ENCODE peak calls at places on chromosomes 16 and 17, in four cellular contexts. One of them, this sample, is unnamed.

GRCh38 chr16:67174706-67175231 is 4.4 kb downstream of the NOL3 start:
- DNase-seq in HepG2: no peak
- DNase-seq in K562: no peak
- DNase-seq in H1: no peak
- DNase-seq in this sample: no peak

GRCh38 chr17:74008196-74008595 is 195.3 kb upstream of the RPL38 start:
- DNase-seq in HepG2: peak
- DNase-seq in K562: no peak
- DNase-seq in H1: peak
- DNase-seq in this sample: peak

GRCh38 chr17:64020068-64020766 is at the start of gene ICAM2:
- DNase-seq in HepG2: no peak
- DNase-seq in K562: no peak
- DNase-seq in H1: no peak
- DNase-seq in this sample: no peak

GRCh38 chr17:51439395-51440229 is 179.3 kb downstream of the UTP18 start:
- DNase-seq in HepG2: no peak
- DNase-seq in K562: no peak
- DNase-seq in H1: no peak
- DNase-seq in this sample: no peak

GRCh38 chr17:67212716-67213417 is 32.1 kb downstream of the HELZ start:
- DNase-seq in HepG2: no peak
- DNase-seq in K562: no peak
- DNase-seq in H1: no peak
- DNase-seq in this sample: no peak

GRCh38 chr17:82129095-82129494 is 31.1 kb upstream of the FASN start:
- DNase-seq in HepG2: no peak
- DNase-seq in K562: no peak
- DNase-seq in H1: no peak
- DNase-seq in this sample: no peak

GRCh38 chr16:4477966-4478365 is 1.8 kb downstream of the HMOX2 start:
- DNase-seq in HepG2: no peak
- DNase-seq in K562: no peak
- DNase-seq in H1: no peak
- DNase-seq in this sample: no peak

GRCh38 chr17:32259596-32259995 is 6.0 kb upstream of the RHBDL3 start:
- DNase-seq in HepG2: no peak
- DNase-seq in K562: no peak
- DNase-seq in H1: no peak
- DNase-seq in this sample: no peak

GRCh38 chr16:86906608-86907007 is 328.3 kb downstream of the FOXL1 start:
- DNase-seq in HepG2: no peak
- DNase-seq in K562: no peak
- DNase-seq in H1: no peak
- DNase-seq in this sample: no peak

GRCh38 chr17:64005734-64006167 is 7.6 kb downstream of the PRR29 start:
- DNase-seq in HepG2: peak
- DNase-seq in K562: peak
- DNase-seq in H1: no peak
- DNase-seq in this sample: peak

GRCh38 chr17:1787301-1787902 is 25.5 kb downstream of the SERPINF1 start:
- DNase-seq in HepG2: peak
- DNase-seq in K562: no peak
- DNase-seq in H1: no peak
- DNase-seq in this sample: peak

GRCh38 chr16:28273511-28273910 is 18.8 kb upstream of the SBK1 start:
- DNase-seq in HepG2: no peak
- DNase-seq in K562: no peak
- DNase-seq in H1: no peak
- DNase-seq in this sample: no peak

GRCh38 chr17:60128171-60128859 is 21.5 kb upstream of the CA4 start:
- DNase-seq in HepG2: no peak
- DNase-seq in K562: no peak
- DNase-seq in H1: peak
- DNase-seq in this sample: no peak

GRCh38 chr17:28551421-28552186 is 820 bp downstream of the UNC119 start:
- DNase-seq in HepG2: no peak
- DNase-seq in K562: no peak
- DNase-seq in H1: no peak
- DNase-seq in this sample: no peak
- TF ChIP-seq RFX5 in HepG2: no peak
- TF ChIP-seq RFX5 in K562: no peak
- TF ChIP-seq RFX5 in H1: no peak
- TF ChIP-seq RFX5 in this sample: no peak

GRCh38 chr17:36739208-36739607 is 137.8 kb downstream of the MRM1 start:
- DNase-seq in HepG2: no peak
- DNase-seq in K562: no peak
- DNase-seq in H1: no peak
- DNase-seq in this sample: no peak

GRCh38 chr17:36740157-36740556 is 138.8 kb downstream of the MRM1 start:
- DNase-seq in HepG2: no peak
- DNase-seq in K562: no peak
- DNase-seq in H1: no peak
- DNase-seq in this sample: no peak

GRCh38 chr17:36743130-36743529 is 141.7 kb downstream of the MRM1 start:
- DNase-seq in HepG2: no peak
- DNase-seq in K562: no peak
- DNase-seq in H1: no peak
- DNase-seq in this sample: no peak

GRCh38 chr17:36741019-36741902 is 139.9 kb downstream of the MRM1 start:
- DNase-seq in HepG2: no peak
- DNase-seq in K562: no peak
- DNase-seq in H1: no peak
- DNase-seq in this sample: no peak

DNA sequence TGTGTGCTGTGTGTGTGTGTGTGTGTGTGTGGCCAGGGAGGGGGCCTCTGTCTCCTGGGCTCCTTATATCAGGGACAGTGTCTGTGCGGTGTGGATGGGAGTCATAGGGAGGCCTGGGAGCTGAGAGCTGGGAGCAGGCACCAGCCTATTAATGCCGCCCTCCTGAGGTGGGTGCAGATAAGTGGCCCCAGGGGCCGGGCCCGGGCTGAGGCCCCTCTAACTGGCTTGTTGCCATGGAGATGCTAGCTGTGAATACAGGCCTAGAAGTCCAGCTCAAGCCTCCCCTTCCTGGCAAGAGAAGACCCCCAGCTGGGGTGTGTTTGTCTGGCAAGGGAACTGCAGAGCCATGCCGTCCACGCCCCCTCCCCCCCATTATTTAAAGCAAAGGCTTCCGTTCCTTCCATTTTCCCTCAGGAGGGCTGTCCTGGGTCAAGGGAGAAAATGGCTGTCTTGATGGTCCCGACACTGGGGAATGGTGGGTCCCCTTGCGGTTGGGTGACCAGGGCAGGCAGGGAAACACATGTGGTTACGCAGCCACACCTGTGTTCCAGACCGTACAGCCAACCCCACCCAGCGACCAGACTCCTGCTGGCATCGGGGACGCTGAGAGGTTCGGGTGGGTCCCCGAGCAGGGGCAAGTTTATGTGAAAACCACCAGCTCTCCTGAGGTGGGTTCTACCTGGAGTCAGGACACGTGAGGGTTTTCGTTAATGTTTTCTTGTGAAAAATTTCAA is 141.1 kb downstream of the MRM1 start:
- DNase-seq in HepG2: no peak
- DNase-seq in K562: no peak
- DNase-seq in H1: peak
- DNase-seq in this sample: no peak
- TF ChIP-seq MAX in HepG2: no peak
- TF ChIP-seq MAX in K562: no peak
- TF ChIP-seq MAX in H1: no peak
- TF ChIP-seq MAX in this sample: no peak

GRCh38 chr17:17709815-17710321 is 28.6 kb downstream of the RAI1 start:
- DNase-seq in HepG2: no peak
- DNase-seq in K562: no peak
- DNase-seq in H1: no peak
- DNase-seq in this sample: no peak

GRCh38 chr17:17710355-17710727 is 29.1 kb downstream of the RAI1 start:
- DNase-seq in HepG2: no peak
- DNase-seq in K562: no peak
- DNase-seq in H1: no peak
- DNase-seq in this sample: no peak

GRCh38 chr17:17712268-17712924 is 31.1 kb downstream of the RAI1 start:
- DNase-seq in HepG2: no peak
- DNase-seq in K562: no peak
- DNase-seq in H1: no peak
- DNase-seq in this sample: no peak

GRCh38 chr17:17710728-17711541 is 29.7 kb downstream of the RAI1 start:
- DNase-seq in HepG2: peak
- DNase-seq in K562: peak
- DNase-seq in H1: peak
- DNase-seq in this sample: peak

GRCh38 chr17:17711708-17712141 is 30.5 kb downstream of the RAI1 start:
- DNase-seq in HepG2: peak
- DNase-seq in K562: no peak
- DNase-seq in H1: no peak
- DNase-seq in this sample: no peak
- TF ChIP-seq RNF2 in HepG2: no peak
- TF ChIP-seq RNF2 in K562: no peak
- TF ChIP-seq RNF2 in H1: no peak
- TF ChIP-seq RNF2 in this sample: no peak

GRCh38 chr16:74153773-74154172 is 142.8 kb upstream of the PSMD7 start:
- DNase-seq in HepG2: no peak
- DNase-seq in K562: no peak
- DNase-seq in H1: no peak
- DNase-seq in this sample: no peak
- TF ChIP-seq RFX5 in HepG2: no peak
- TF ChIP-seq RFX5 in K562: no peak
- TF ChIP-seq RFX5 in H1: no peak
- TF ChIP-seq RFX5 in this sample: no peak

DNA sequence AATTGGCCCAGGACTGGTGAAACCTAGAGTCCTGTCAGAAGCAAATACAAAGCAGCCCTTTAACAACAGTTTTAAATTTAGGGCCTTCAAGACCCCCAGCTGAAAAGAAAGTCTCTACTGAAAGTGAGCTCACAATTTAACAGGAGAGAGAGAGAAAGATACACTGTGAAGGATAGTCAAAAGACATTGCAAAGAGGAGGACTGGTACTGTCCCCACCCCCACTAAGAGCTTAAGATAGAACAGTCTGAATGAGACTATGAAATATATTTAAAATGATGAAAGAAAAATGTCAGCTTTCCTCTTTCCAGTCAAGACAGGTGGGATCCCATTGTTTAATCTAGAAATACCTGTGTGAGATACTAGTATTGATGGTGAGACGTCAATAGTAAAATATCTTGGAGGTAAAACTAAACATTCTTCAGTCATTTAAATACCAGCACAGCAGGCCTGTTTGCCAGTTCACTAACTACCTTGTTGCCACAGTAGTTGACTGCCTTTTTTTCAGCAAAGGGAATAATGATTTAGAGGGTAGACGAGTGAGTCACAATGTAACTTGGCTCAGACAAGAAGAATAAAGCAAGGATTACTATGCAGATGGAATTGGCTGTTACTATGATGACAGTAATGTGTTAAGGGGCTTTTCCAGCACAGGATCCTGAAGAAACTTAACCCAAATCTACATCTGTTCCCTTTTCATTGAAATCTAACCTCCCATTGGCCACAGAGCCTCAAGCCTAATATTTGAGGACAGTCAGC is 47.2 kb upstream of the RASL10B start:
- DNase-seq in HepG2: no peak
- DNase-seq in K562: no peak
- DNase-seq in H1: no peak
- DNase-seq in this sample: peak
- TF ChIP-seq MAX in HepG2: no peak
- TF ChIP-seq MAX in K562: no peak
- TF ChIP-seq MAX in H1: no peak
- TF ChIP-seq MAX in this sample: no peak

GRCh38 chr17:36888236-36888957 is 48.9 kb upstream of the LHX1 start:
- DNase-seq in HepG2: no peak
- DNase-seq in K562: no peak
- DNase-seq in H1: no peak
- DNase-seq in this sample: no peak

GRCh38 chr17:36884495-36885160 is 52.6 kb upstream of the LHX1 start:
- DNase-seq in HepG2: no peak
- DNase-seq in K562: no peak
- DNase-seq in H1: no peak
- DNase-seq in this sample: no peak

GRCh38 chr17:36885161-36885735 is 52.0 kb upstream of the LHX1 start:
- DNase-seq in HepG2: no peak
- DNase-seq in K562: no peak
- DNase-seq in H1: no peak
- DNase-seq in this sample: no peak

GRCh38 chr17:36889955-36890354 is 47.3 kb upstream of the LHX1 start:
- DNase-seq in HepG2: no peak
- DNase-seq in K562: no peak
- DNase-seq in H1: no peak
- DNase-seq in this sample: no peak

GRCh38 chr17:36885761-36886365 is 51.4 kb upstream of the LHX1 start:
- DNase-seq in HepG2: no peak
- DNase-seq in K562: no peak
- DNase-seq in H1: no peak
- DNase-seq in this sample: no peak
- TF ChIP-seq RNF2 in HepG2: no peak
- TF ChIP-seq RNF2 in K562: no peak
- TF ChIP-seq RNF2 in H1: no peak
- TF ChIP-seq RNF2 in this sample: no peak

GRCh38 chr16:23959069-23959800 is 123.5 kb downstream of the PRKCB start:
- DNase-seq in HepG2: no peak
- DNase-seq in K562: peak
- DNase-seq in H1: no peak
- DNase-seq in this sample: no peak
- TF ChIP-seq RFX5 in HepG2: no peak
- TF ChIP-seq RFX5 in K562: no peak
- TF ChIP-seq RFX5 in H1: no peak
- TF ChIP-seq RFX5 in this sample: no peak

DNA sequence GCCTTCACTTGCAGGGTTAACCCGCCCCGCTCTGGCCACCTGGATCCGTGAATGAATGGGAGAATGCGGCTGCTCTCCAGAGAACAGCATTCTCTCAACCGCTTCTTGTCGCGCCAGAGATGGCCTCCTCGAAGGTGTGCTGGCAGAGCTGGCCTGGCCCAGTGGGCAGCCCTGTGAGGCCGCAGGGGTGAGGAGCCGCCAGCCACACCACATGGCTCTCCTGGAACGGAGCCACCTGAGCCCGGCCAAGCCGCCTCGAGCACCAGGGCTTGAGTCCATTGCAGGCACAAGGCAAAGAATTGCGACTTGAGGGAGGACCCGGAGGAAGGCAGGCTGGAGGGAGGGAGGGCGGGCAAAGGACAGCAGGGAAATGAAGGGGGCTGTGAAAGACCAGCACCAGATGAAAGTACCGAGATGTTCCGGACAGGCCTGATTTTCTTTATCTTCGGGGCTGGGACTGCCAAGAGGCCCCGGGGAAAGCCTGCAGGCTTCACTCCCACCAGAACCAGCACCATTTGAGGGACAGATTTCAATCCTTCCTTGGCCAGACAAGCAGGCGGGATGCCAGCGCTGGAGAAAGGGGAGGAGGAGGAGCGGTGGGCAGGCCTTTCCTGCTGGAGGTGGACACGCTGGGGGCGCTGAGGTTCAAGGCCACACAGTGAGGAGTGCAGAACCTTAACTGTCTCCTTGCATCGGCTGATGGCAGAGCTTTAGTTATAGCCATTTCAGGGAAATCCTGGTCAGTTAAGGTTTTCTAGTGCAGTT is 69.4 kb downstream of the MRC2 start:
- DNase-seq in HepG2: no peak
- DNase-seq in K562: no peak
- DNase-seq in H1: no peak
- DNase-seq in this sample: no peak
- TF ChIP-seq MAX in HepG2: no peak
- TF ChIP-seq MAX in K562: no peak
- TF ChIP-seq MAX in H1: peak
- TF ChIP-seq MAX in this sample: no peak

GRCh38 chr17:37841232-37841631 is 83.0 kb upstream of the TBC1D3K start:
- DNase-seq in HepG2: no peak
- DNase-seq in K562: no peak
- DNase-seq in H1: no peak
- DNase-seq in this sample: no peak
- TF ChIP-seq RNF2 in HepG2: no peak
- TF ChIP-seq RNF2 in K562: no peak
- TF ChIP-seq RNF2 in H1: no peak
- TF ChIP-seq RNF2 in this sample: no peak